ENCODE peak calls at places on chromosomes 3 and 15, in four cellular contexts. One of them, this sample, is unnamed.

GRCh38 chr3:111260878-111261277 is 189.3 kb downstream of the NECTIN3 start:
- DNase-seq in K562: no peak
- DNase-seq in HepG2: no peak
- DNase-seq in WTC11: no peak
- DNase-seq in this sample: no peak

GRCh38 chr3:88112329-88112728 is 37.4 kb upstream of the C3orf38 start:
- DNase-seq in K562: no peak
- DNase-seq in HepG2: no peak
- DNase-seq in WTC11: no peak
- DNase-seq in this sample: no peak

GRCh38 chr15:70817266-70817665 is 36.7 kb downstream of the LARP6 start:
- DNase-seq in K562: no peak
- DNase-seq in HepG2: no peak
- DNase-seq in WTC11: no peak
- DNase-seq in this sample: no peak

GRCh38 chr3:188817920-188818239 is 353.9 kb upstream of the TPRG1 start:
- DNase-seq in K562: no peak
- DNase-seq in HepG2: no peak
- DNase-seq in WTC11: no peak
- DNase-seq in this sample: no peak

GRCh38 chr15:59420986-59421618 is 16.9 kb upstream of the FAM81A start:
- DNase-seq in K562: no peak
- DNase-seq in HepG2: no peak
- DNase-seq in WTC11: peak
- DNase-seq in this sample: no peak

GRCh38 chr3:76661527-76662250 is 378.2 kb upstream of the ROBO2 start:
- DNase-seq in K562: no peak
- DNase-seq in HepG2: no peak
- DNase-seq in WTC11: no peak
- DNase-seq in this sample: no peak

GRCh38 chr3:40079203-40079844 is 230.2 kb upstream of the EIF1B start:
- DNase-seq in K562: no peak
- DNase-seq in HepG2: peak
- DNase-seq in WTC11: no peak
- DNase-seq in this sample: no peak

GRCh38 chr3:4289044-4289443 is 14.1 kb upstream of the SETMAR start:
- DNase-seq in K562: no peak
- DNase-seq in HepG2: no peak
- DNase-seq in WTC11: no peak
- DNase-seq in this sample: no peak

GRCh38 chr3:167913218-167913902 is 177.8 kb downstream of the SERPINI1 start:
- DNase-seq in K562: no peak
- DNase-seq in HepG2: no peak
- DNase-seq in WTC11: peak
- DNase-seq in this sample: peak

GRCh38 chr3:5754602-5755001 is 567.1 kb downstream of the EDEM1 start:
- DNase-seq in K562: no peak
- DNase-seq in HepG2: no peak
- DNase-seq in WTC11: no peak
- DNase-seq in this sample: no peak

GRCh38 chr15:51470512-51470911 is 129.1 kb downstream of the GLDN start:
- DNase-seq in K562: no peak
- DNase-seq in HepG2: peak
- DNase-seq in WTC11: no peak
- DNase-seq in this sample: no peak

DNA sequence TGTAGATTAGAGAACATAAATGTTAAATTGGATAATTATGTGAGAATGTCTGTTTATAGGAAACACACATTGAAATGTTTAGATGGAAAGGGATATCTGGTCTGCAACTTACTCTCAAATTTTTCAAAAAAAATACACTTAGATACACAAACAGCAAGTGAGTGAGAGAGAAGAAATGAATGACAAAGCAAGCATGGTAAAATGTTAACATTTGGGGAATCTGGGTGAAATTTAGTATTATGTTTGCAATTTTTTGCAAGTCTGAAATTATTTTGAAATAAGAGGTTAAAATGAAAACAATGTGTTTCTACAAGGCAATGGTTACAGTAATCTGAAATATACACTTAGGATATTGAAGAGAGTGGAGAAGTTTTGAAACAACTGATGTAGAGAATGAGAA is 134.3 kb downstream of the GLDN start:
- DNase-seq in K562: no peak
- DNase-seq in HepG2: no peak
- DNase-seq in WTC11: no peak
- DNase-seq in this sample: no peak
- TF ChIP-seq ELF4 in K562: no peak
- TF ChIP-seq ELF4 in HepG2: no peak
- TF ChIP-seq ELF4 in WTC11: no peak
- TF ChIP-seq ELF4 in this sample: no peak

GRCh38 chr15:39555885-39556284 is 25.0 kb upstream of the THBS1 start:
- DNase-seq in K562: no peak
- DNase-seq in HepG2: no peak
- DNase-seq in WTC11: no peak
- DNase-seq in this sample: no peak

GRCh38 chr15:39556461-39556860 is 24.4 kb upstream of the THBS1 start:
- DNase-seq in K562: no peak
- DNase-seq in HepG2: no peak
- DNase-seq in WTC11: no peak
- DNase-seq in this sample: no peak

GRCh38 chr15:39554746-39555387 is 26.0 kb upstream of the THBS1 start:
- DNase-seq in K562: no peak
- DNase-seq in HepG2: no peak
- DNase-seq in WTC11: no peak
- DNase-seq in this sample: no peak

GRCh38 chr15:39552546-39552945 is 28.3 kb upstream of the THBS1 start:
- DNase-seq in K562: no peak
- DNase-seq in HepG2: no peak
- DNase-seq in WTC11: no peak
- DNase-seq in this sample: no peak

GRCh38 chr15:39553947-39554731 is 26.7 kb upstream of the THBS1 start:
- DNase-seq in K562: no peak
- DNase-seq in HepG2: no peak
- DNase-seq in WTC11: no peak
- DNase-seq in this sample: no peak
- TF ChIP-seq ELF4 in K562: no peak
- TF ChIP-seq ELF4 in HepG2: no peak
- TF ChIP-seq ELF4 in WTC11: no peak
- TF ChIP-seq ELF4 in this sample: no peak

GRCh38 chr15:63255485-63255990 is 21.9 kb upstream of the APH1B start:
- DNase-seq in K562: no peak
- DNase-seq in HepG2: no peak
- DNase-seq in WTC11: no peak
- DNase-seq in this sample: no peak

GRCh38 chr15:63254991-63255390 is 22.4 kb upstream of the APH1B start:
- DNase-seq in K562: no peak
- DNase-seq in HepG2: no peak
- DNase-seq in WTC11: no peak
- DNase-seq in this sample: no peak

GRCh38 chr15:63258658-63259057 is 18.7 kb upstream of the APH1B start:
- DNase-seq in K562: peak
- DNase-seq in HepG2: no peak
- DNase-seq in WTC11: no peak
- DNase-seq in this sample: no peak

GRCh38 chr15:63252292-63252691 is 25.1 kb upstream of the APH1B start:
- DNase-seq in K562: no peak
- DNase-seq in HepG2: no peak
- DNase-seq in WTC11: no peak
- DNase-seq in this sample: no peak

DNA sequence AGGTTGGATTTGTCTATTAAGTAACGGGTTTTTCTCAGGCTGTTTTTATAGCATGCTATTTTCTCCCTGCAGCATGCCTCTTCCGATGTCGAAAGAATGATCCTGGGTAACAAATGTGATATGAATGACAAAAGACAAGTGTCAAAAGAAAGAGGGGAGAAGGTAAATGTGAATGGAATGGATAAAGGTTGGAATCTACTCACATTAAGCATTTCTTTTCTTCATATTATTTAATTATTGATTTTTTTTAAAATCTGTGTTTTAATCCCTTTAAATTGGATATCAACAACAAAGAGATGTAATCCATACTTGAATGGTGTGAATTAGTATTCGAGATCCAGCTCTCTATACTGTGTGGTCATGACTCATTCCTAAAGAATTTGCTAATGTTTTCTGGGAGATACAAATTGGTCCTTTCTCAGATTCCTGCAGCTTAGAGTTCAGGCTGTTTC is 20.9 kb upstream of the APH1B start:
- DNase-seq in K562: peak
- DNase-seq in HepG2: peak
- DNase-seq in WTC11: no peak
- DNase-seq in this sample: no peak
- TF ChIP-seq ELF4 in K562: no peak
- TF ChIP-seq ELF4 in HepG2: no peak
- TF ChIP-seq ELF4 in WTC11: no peak
- TF ChIP-seq ELF4 in this sample: no peak

GRCh38 chr3:155079795-155080546 is at the start of gene MME:
- DNase-seq in K562: peak
- DNase-seq in HepG2: no peak
- DNase-seq in WTC11: peak
- DNase-seq in this sample: peak
- TF ChIP-seq ELF4 in K562: no peak
- TF ChIP-seq ELF4 in HepG2: no peak
- TF ChIP-seq ELF4 in WTC11: no peak
- TF ChIP-seq ELF4 in this sample: no peak

GRCh38 chr15:48861813-48862431 is 16.0 kb upstream of the EID1 start:
- DNase-seq in K562: peak
- DNase-seq in HepG2: peak
- DNase-seq in WTC11: peak
- DNase-seq in this sample: peak
- TF ChIP-seq ELF4 in K562: no peak
- TF ChIP-seq ELF4 in HepG2: no peak
- TF ChIP-seq ELF4 in WTC11: no peak
- TF ChIP-seq ELF4 in this sample: no peak

GRCh38 chr3:185328324-185329004 is 34.5 kb upstream of the MAP3K13 start:
- DNase-seq in K562: no peak
- DNase-seq in HepG2: peak
- DNase-seq in WTC11: no peak
- DNase-seq in this sample: no peak
- TF ChIP-seq ELF4 in K562: no peak
- TF ChIP-seq ELF4 in HepG2: peak
- TF ChIP-seq ELF4 in WTC11: no peak
- TF ChIP-seq ELF4 in this sample: no peak

GRCh38 chr3:13793451-13793850 is 86.4 kb downstream of the WNT7A start:
- DNase-seq in K562: no peak
- DNase-seq in HepG2: no peak
- DNase-seq in WTC11: no peak
- DNase-seq in this sample: no peak
- TF ChIP-seq ELF4 in K562: no peak
- TF ChIP-seq ELF4 in HepG2: no peak
- TF ChIP-seq ELF4 in WTC11: no peak
- TF ChIP-seq ELF4 in this sample: no peak

GRCh38 chr15:63941698-63942465 is 104.4 kb downstream of the DAPK2 start:
- DNase-seq in K562: no peak
- DNase-seq in HepG2: no peak
- DNase-seq in WTC11: no peak
- DNase-seq in this sample: no peak
- TF ChIP-seq ELF4 in K562: no peak
- TF ChIP-seq ELF4 in HepG2: no peak
- TF ChIP-seq ELF4 in WTC11: no peak
- TF ChIP-seq ELF4 in this sample: no peak